ENCODE peak calls at places on chromosomes 6 and 20, in four cellular contexts. B, S, D and I are unnamed samples.

GRCh38 chr6:125445054-125445453 is 143.3 kb upstream of the HDDC2 start:
- DNase-seq in B (no peak), S (no peak), D (no peak), I (no peak)

GRCh38 chr6:69867075-69867911 is 937 bp downstream of the COL19A1 start:
- DNase-seq in B (peak; percentile 83), S (no peak), D (no peak), I (peak; percentile 3)

GRCh38 chr6:32886674-32887383 is 32.8 kb downstream of the PSMB9 start:
- DNase-seq in B (no peak), S (no peak), D (no peak), I (peak; percentile 90)

GRCh38 chr6:163802267-163802666 is 387.7 kb downstream of the QKI start:
- DNase-seq in B (no peak), S (no peak), D (no peak), I (no peak)

GRCh38 chr20:24838551-24839530 is 110.2 kb upstream of the CST7 start:
- DNase-seq in B (no peak), S (peak; percentile 49), D (no peak), I (peak; percentile 16)

GRCh38 chr20:35010405-35011192 is 54.9 kb downstream of the MYH7B start:
- DNase-seq in B (no peak), S (no peak), D (peak; percentile 12), I (no peak)

GRCh38 chr6:34143884-34144580 is 1.9 kb downstream of the GRM4 start:
- DNase-seq in B (peak; percentile 95), S (no peak), D (no peak), I (no peak)

GRCh38 chr6:38846361-38846760 is 131.2 kb downstream of the DNAH8 start:
- DNase-seq in B (no peak), S (no peak), D (no peak), I (no peak)

GRCh38 chr6:16533721-16534136 is 227.5 kb downstream of the ATXN1 start:
- DNase-seq in B (no peak), S (no peak), D (no peak), I (no peak)

DNA sequence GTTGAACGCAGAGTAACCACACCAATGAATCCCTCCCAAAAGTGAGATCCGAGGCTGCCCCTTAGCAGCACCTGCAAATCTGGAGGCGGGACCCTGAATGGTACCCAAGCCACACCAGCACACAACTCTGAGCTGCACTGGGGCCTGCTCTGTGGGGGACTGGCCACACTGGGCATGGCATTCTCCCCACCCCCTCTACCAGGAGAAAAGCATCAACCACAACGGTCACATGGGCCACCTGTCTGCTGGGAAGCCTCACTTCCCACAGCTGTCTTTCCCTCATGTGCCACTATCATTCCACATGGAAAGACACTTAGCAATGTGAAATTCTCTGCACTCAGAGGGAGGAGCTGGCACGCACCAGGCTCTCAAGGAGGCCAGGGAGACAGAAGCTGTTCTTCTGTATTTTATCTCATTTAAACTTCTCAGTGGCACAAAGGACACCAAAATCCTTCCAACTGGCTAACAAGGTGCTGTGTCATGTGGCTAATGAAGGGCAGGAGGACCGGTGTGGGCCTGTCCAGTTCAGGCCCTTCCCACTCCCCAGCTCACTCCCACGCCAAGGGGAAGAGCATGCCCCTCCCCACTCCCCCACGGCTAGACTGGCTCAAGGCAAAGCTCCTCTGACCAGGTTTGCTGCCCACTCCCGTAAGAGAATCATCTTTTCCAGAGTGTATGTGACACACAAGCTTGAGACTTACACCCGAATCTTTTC is 19.0 kb downstream of the YTHDF1 start:
- DNase-seq in B (no peak), S (no peak), D (no peak), I (no peak)
- H3K4me3 ChIP-seq in B (no peak overlapping the region), S (no peak overlapping the region), D (no peak overlapping the region), I (no peak overlapping the region)

DNA sequence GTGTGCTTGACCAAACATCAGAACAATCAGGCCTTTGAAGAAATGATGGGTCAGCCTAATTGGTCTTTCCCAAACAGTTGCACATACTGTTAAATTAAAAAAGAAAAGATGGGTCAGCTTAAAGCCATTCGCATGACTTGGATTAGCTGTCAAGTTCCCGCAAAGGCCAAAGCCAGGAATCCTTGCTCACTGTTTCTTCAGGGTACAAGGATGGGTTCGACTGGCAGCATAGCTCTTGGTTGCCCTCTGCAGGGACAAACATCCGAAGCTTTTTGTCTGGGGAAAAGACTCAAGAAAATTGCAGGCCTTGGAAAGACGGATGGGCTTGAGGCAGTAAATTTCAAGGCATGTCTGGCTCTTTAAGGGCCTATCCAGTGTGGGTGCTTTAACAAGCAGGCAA is 168.0 kb downstream of the HDGFL1 start:
- DNase-seq in B (peak; percentile 86), S (no peak), D (peak; percentile 17), I (peak; percentile 38)
- TF ChIP-seq CTCF in B (peak; percentile 93), S (peak; percentile 4), D (no peak), I (peak; percentile 40)

GRCh38 chr20:59579404-59580207 is 24.7 kb upstream of the PHACTR3 start:
- DNase-seq in B (no peak), S (no peak), D (no peak), I (no peak)

GRCh38 chr20:59576216-59576953 is 28.0 kb upstream of the PHACTR3 start:
- DNase-seq in B (peak; percentile 62), S (no peak), D (no peak), I (no peak)

GRCh38 chr20:59577037-59577808 is 27.1 kb upstream of the PHACTR3 start:
- DNase-seq in B (peak; percentile 31), S (no peak), D (no peak), I (no peak)

GRCh38 chr20:59578602-59579403 is 25.5 kb upstream of the PHACTR3 start:
- DNase-seq in B (no peak), S (no peak), D (no peak), I (no peak)

DNA sequence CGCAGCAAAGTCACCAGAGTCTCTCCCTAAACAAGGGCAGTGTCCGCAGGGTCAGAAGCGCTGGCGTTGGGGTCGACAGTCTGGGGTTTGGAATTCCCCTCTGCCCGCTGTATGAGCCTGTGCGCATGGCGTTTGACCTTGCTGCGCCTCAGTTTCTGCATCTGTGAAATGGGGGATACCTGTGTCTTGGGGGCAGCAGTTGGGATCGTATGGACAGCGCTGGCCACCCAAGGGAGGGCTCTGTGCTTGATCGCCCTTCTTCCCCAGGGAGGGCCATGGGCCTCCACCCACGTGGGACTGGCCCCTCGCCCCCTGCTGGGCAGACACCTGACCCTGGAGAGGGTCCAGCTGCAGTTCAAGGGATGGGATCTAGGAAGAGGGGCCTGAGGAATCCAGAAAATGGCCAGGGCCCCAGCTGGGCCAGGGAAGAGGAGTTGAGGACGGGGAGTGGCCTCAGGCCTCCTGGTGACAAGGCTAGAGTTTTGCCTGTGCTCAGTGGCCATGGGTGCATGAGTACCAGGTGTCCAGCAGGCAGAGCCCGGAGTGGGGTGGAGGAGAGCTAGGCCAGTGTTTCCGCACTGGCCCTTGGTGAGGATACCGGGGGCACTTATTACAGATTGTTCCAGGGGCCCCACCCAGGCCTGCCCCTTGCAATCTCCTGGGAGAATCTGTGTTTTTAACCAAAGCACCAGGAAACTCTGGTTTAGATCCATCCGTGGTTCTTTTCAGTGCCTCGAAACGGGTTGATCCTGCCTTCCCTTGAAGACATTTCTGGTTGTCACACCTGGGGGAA is 26.3 kb upstream of the PHACTR3 start:
- DNase-seq in B (no peak), S (no peak), D (no peak), I (no peak)
- H3K4me3 ChIP-seq in B (peak overlapping the region; percentile 51), S (no peak overlapping the region), D (no peak overlapping the region), I (no peak overlapping the region)

GRCh38 chr20:43458422-43458924 is 777 bp downstream of the SRSF6 start:
- DNase-seq in B (peak; percentile 34), S (no peak), D (no peak), I (no peak)

GRCh38 chr20:43459022-43459942 is 1.6 kb downstream of the SRSF6 start:
- DNase-seq in B (no peak), S (no peak), D (no peak), I (peak; percentile 38)

GRCh38 chr20:43457640-43458421 is at the start of gene SRSF6:
- DNase-seq in B (peak; percentile 91), S (peak; percentile 65), D (peak; percentile 93), I (peak; percentile 86)

GRCh38 chr20:43460172-43460829 is 2.6 kb downstream of the SRSF6 start:
- DNase-seq in B (no peak), S (no peak), D (no peak), I (no peak)

DNA sequence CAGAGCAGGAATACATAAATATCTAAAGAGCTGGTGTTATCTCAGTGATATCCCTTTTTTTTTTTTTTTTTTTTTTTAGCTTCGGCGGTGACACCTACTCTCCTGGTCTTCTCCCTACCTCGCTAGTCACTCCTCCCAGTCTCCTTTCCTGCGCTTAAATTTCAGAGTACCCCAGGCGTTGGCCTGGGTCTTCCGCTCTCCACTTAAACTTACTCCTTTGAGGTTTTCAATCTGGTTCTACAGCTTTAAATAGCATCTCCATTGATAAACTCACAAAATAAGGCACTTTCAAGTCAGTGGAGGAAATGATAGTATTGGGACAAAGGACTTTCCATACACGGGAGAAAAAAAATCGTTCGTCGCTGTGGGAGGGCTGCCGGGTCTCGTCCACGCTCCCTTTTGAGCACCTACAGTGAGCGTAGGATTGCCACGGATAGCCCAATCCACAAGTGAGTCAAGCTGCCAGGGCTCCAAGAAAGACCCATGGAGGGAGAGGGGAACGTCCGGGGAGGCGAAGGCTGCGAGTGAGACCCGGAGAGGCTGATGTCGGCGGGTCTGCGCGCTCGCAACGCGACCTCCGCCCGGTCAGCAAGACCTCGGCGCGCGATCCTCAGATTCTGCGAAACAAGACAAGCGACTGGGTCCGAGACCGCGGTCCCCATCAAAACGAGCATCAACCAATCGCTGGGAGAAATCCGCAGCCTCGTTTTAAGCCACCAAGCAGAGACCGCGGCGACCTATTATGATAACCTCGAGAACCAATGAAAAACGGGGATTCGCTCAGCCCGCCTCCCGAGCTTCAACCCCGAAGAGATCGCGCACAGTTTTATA is 672 bp upstream of the SRSF6 start:
- DNase-seq in B (peak; percentile 97), S (peak; percentile 87), D (peak; percentile 93), I (peak; percentile 91)
- TF ChIP-seq CTCF in B (no peak), S (no peak), D (no peak), I (no peak)